ENCODE peak calls at places on chromosomes 3 and 15, in seven cellular contexts. S is neural crest cell, L is Panc1, Y is upper lobe of left lung, N is omental fat pad, K is IMR-90, M is mucosa of descending colon. C is an unnamed sample.

GRCh38 chr15:41486286-41486685 is 7.4 kb upstream of the ITPKA start:
- DNase-seq in S (no peak), L (no peak), Y (peak; percentile 81), N (no peak), K (no peak), M (no peak), C (no peak)

GRCh38 chr3:138674131-138674530 is 65.6 kb downstream of the FAIM start:
- DNase-seq in S (no peak), L (no peak), Y (no peak), N (no peak), K (no peak), M (no peak), C (no peak)

GRCh38 chr3:64049832-64050231 is 26.5 kb upstream of the PSMD6 start:
- DNase-seq in S (no peak), L (no peak), Y (no peak), N (no peak), K (no peak), M (no peak), C (no peak)

GRCh38 chr15:93331545-93332117 is 242.6 kb upstream of the RGMA start:
- DNase-seq in S (no peak), L (no peak), Y (no peak), N (no peak), K (no peak), M (no peak), C (no peak)

GRCh38 chr3:50913279-50913678 is 238.6 kb downstream of the DOCK3 start:
- DNase-seq in S (no peak), L (no peak), Y (no peak), N (no peak), K (no peak), M (no peak), C (no peak)

GRCh38 chr3:164194842-164195241 is 883.5 kb downstream of the SI start:
- DNase-seq in S (no peak), L (no peak), Y (no peak), N (no peak), K (no peak), M (no peak), C (no peak)

GRCh38 chr3:150227839-150228238 is 180.3 kb upstream of the TSC22D2 start:
- DNase-seq in S (peak; percentile 88), L (no peak), Y (no peak), N (no peak), K (peak; percentile 69), M (peak; percentile 47), C (no peak)

GRCh38 chr15:31494786-31495185 is 168.2 kb downstream of the KLF13 start:
- DNase-seq in S (no peak), L (no peak), Y (no peak), N (no peak), K (no peak), M (no peak), C (no peak)

GRCh38 chr15:45199136-45199810 is 11.5 kb upstream of the SHF start:
- DNase-seq in S (peak; percentile 26), L (peak; percentile 42), Y (no peak), N (no peak), K (no peak), M (peak; percentile 61), C (no peak)

GRCh38 chr3:97979610-97980009 is 7.4 kb upstream of the RIOX2 start:
- DNase-seq in S (no peak), L (no peak), Y (no peak), N (no peak), K (no peak), M (no peak), C (no peak)

GRCh38 chr3:134369231-134369741 is 5.0 kb downstream of the AMOTL2 start:
- DNase-seq in S (no peak), L (no peak), Y (no peak), N (no peak), K (peak; percentile 72), M (no peak), C (no peak)

GRCh38 chr3:162141232-162141631 is 644.6 kb downstream of the OTOL1 start:
- DNase-seq in S (no peak), L (no peak), Y (no peak), N (no peak), K (peak; percentile 77), M (no peak), C (no peak)

GRCh38 chr15:98684441-98684840 is 36.1 kb downstream of the IGF1R start:
- DNase-seq in S (no peak), L (no peak), Y (no peak), N (no peak), K (peak; percentile 78), M (no peak), C (no peak)

GRCh38 chr15:63586790-63587189 is 10.4 kb upstream of the FBXL22 start:
- DNase-seq in S (no peak), L (no peak), Y (no peak), N (no peak), K (no peak), M (no peak), C (no peak)

GRCh38 chr3:190443257-190443656 is 6.4 kb downstream of the TMEM207 start:
- DNase-seq in S (no peak), L (no peak), Y (no peak), N (no peak), K (peak; percentile 44), M (no peak), C (no peak)

GRCh38 chr15:32669870-32670623 is 28.5 kb downstream of the SCG5 start:
- DNase-seq in S (peak; percentile 45), L (no peak), Y (no peak), N (no peak), K (peak; percentile 45), M (no peak), C (no peak)

GRCh38 chr3:128074851-128075515 is 22.7 kb downstream of the SEC61A1 start:
- DNase-seq in S (no peak), L (no peak), Y (no peak), N (no peak), K (no peak), M (no peak), C (no peak)

GRCh38 chr3:123353852-123354238 is 95.0 kb downstream of the ADCY5 start:
- DNase-seq in S (no peak), L (no peak), Y (no peak), N (no peak), K (peak; percentile 66), M (no peak), C (no peak)

GRCh38 chr15:68403161-68403941 is 28.6 kb downstream of the ITGA11 start:
- DNase-seq in S (no peak), L (no peak), Y (no peak), N (no peak), K (no peak), M (no peak), C (peak; percentile 7)

GRCh38 chr3:49625971-49626640 is 48.0 kb upstream of the APEH start:
- DNase-seq in S (no peak), L (no peak), Y (no peak), N (no peak), K (peak; percentile 16), M (no peak), C (no peak)

GRCh38 chr3:110526732-110527727 is 544.6 kb upstream of the NECTIN3 start:
- DNase-seq in S (no peak), L (no peak), Y (no peak), N (no peak), K (peak; percentile 95), M (no peak), C (no peak)

GRCh38 chr3:76724706-76725105 is 315.2 kb upstream of the ROBO2 start:
- DNase-seq in S (no peak), L (no peak), Y (no peak), N (no peak), K (no peak), M (no peak), C (no peak)

GRCh38 chr3:76728411-76728810 is 311.5 kb upstream of the ROBO2 start:
- DNase-seq in S (no peak), L (no peak), Y (no peak), N (no peak), K (no peak), M (no peak), C (no peak)

GRCh38 chr3:76723366-76723765 is 316.5 kb upstream of the ROBO2 start:
- DNase-seq in S (no peak), L (no peak), Y (no peak), N (no peak), K (no peak), M (no peak), C (no peak)

GRCh38 chr3:76726034-76726433 is 313.9 kb upstream of the ROBO2 start:
- DNase-seq in S (no peak), L (no peak), Y (no peak), N (no peak), K (no peak), M (no peak), C (no peak)

GRCh38 chr3:76724075-76724474 is 315.8 kb upstream of the ROBO2 start:
- DNase-seq in S (no peak), L (no peak), Y (no peak), N (no peak), K (no peak), M (no peak), C (no peak)
- TF ChIP-seq CTCF in S (no peak), L (peak; percentile 8), Y (no peak), N (no peak), K (no peak), M (no peak), C (no peak)

DNA sequence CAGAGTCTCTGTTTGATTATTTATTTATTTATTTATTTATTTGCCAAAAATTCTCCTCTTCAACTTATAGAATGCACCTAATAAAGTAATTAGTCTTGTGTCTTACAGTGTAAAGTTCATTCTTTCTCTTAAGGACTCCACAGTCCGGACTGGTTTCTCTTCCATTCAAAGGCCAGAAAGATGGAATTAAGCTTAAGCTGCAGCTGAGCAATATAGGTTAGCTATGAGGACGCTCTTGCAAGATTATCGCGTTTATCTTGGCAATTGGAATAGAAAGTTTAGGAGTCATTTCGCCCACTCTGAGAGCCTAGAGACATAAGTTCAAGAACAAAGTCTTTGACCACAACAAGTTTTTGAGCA is 15.0 kb downstream of the TAGLN3 start:
- DNase-seq in S (no peak), L (no peak), Y (no peak), N (no peak), K (no peak), M (no peak), C (no peak)
- TF ChIP-seq CTCF in S (no peak), L (peak; percentile 62), Y (no peak), N (no peak), K (no peak), M (no peak), C (peak; percentile 48)

GRCh38 chr15:67180514-67181191 is 73.8 kb downstream of the AAGAB start:
- DNase-seq in S (no peak), L (no peak), Y (no peak), N (no peak), K (no peak), M (no peak), C (no peak)
- TF ChIP-seq CTCF in S (no peak), L (no peak), Y (no peak), N (no peak), K (peak; percentile 9), M (no peak), C (no peak)

GRCh38 chr3:185420762-185421161 is 57.8 kb downstream of the MAP3K13 start:
- DNase-seq in S (no peak), L (no peak), Y (no peak), N (no peak), K (no peak), M (peak; percentile 55), C (no peak)

GRCh38 chr3:185424435-185424834 is 61.5 kb downstream of the MAP3K13 start:
- DNase-seq in S (no peak), L (no peak), Y (no peak), N (no peak), K (no peak), M (no peak), C (no peak)

GRCh38 chr3:185422677-185423076 is 59.7 kb downstream of the MAP3K13 start:
- DNase-seq in S (no peak), L (no peak), Y (no peak), N (no peak), K (no peak), M (peak; percentile 52), C (no peak)

GRCh38 chr3:185423178-185423577 is 60.2 kb downstream of the MAP3K13 start:
- DNase-seq in S (no peak), L (peak; percentile 12), Y (no peak), N (no peak), K (peak; percentile 35), M (no peak), C (no peak)

GRCh38 chr3:185421577-185422232 is 58.8 kb downstream of the MAP3K13 start:
- DNase-seq in S (no peak), L (no peak), Y (no peak), N (no peak), K (no peak), M (no peak), C (no peak)
- TF ChIP-seq CTCF in S (no peak), L (no peak), Y (no peak), N (no peak), K (no peak), M (no peak), C (no peak)